ENCODE peak calls at places on chromosomes 1 and 21, in four cellular contexts. One of them, this sample, is unnamed.

GRCh38 chr21:20443558-20444155 is 554.6 kb upstream of the NCAM2 start:
- DNase-seq in activated naive CD4-positive, alpha-beta T cell treated with anti-CD3 and anti-CD28 coated beads, Interleukin-2, amount 50 U/mL, for 72 hours: no peak
- DNase-seq in skeletal muscle cell: no peak
- DNase-seq in mammary epithelial cell: no peak
- DNase-seq in this sample: no peak

GRCh38 chr1:71986181-71986580 is 296.2 kb downstream of the NEGR1 start:
- DNase-seq in activated naive CD4-positive, alpha-beta T cell treated with anti-CD3 and anti-CD28 coated beads, Interleukin-2, amount 50 U/mL, for 72 hours: no peak
- DNase-seq in mammary epithelial cell: peak
- DNase-seq in skeletal muscle cell: no peak
- DNase-seq in this sample: peak

GRCh38 chr1:96256391-96256790 is 465.2 kb upstream of the PTBP2 start:
- DNase-seq in activated naive CD4-positive, alpha-beta T cell treated with anti-CD3 and anti-CD28 coated beads, Interleukin-2, amount 50 U/mL, for 72 hours: no peak
- DNase-seq in mammary epithelial cell: no peak
- DNase-seq in skeletal muscle cell: no peak
- DNase-seq in this sample: no peak

GRCh38 chr1:52139817-52140540 is 1.9 kb upstream of the ZFYVE9 start:
- DNase-seq in mammary epithelial cell: peak
- DNase-seq in activated naive CD4-positive, alpha-beta T cell treated with anti-CD3 and anti-CD28 coated beads, Interleukin-2, amount 50 U/mL, for 72 hours: peak
- DNase-seq in skeletal muscle cell: peak
- DNase-seq in this sample: peak

GRCh38 chr1:167223144-167224103 is 2.7 kb downstream of the POU2F1 start:
- DNase-seq in mammary epithelial cell: no peak
- DNase-seq in activated naive CD4-positive, alpha-beta T cell treated with anti-CD3 and anti-CD28 coated beads, Interleukin-2, amount 50 U/mL, for 72 hours: no peak
- DNase-seq in skeletal muscle cell: no peak
- DNase-seq in this sample: peak

GRCh38 chr1:38780133-38780532 is 79.4 kb downstream of the RRAGC start:
- DNase-seq in skeletal muscle cell: no peak
- DNase-seq in mammary epithelial cell: no peak
- DNase-seq in activated naive CD4-positive, alpha-beta T cell treated with anti-CD3 and anti-CD28 coated beads, Interleukin-2, amount 50 U/mL, for 72 hours: no peak
- DNase-seq in this sample: no peak

GRCh38 chr1:164602142-164602429 is 43.1 kb downstream of the PBX1 start:
- DNase-seq in skeletal muscle cell: no peak
- DNase-seq in mammary epithelial cell: peak
- DNase-seq in activated naive CD4-positive, alpha-beta T cell treated with anti-CD3 and anti-CD28 coated beads, Interleukin-2, amount 50 U/mL, for 72 hours: no peak
- DNase-seq in this sample: no peak

GRCh38 chr1:44571712-44572571 is 102.3 kb downstream of the TMEM53 start:
- DNase-seq in activated naive CD4-positive, alpha-beta T cell treated with anti-CD3 and anti-CD28 coated beads, Interleukin-2, amount 50 U/mL, for 72 hours: no peak
- DNase-seq in skeletal muscle cell: no peak
- DNase-seq in mammary epithelial cell: no peak
- DNase-seq in this sample: no peak

GRCh38 chr1:85626818-85627217 is 46.3 kb downstream of the CCN1 start:
- DNase-seq in activated naive CD4-positive, alpha-beta T cell treated with anti-CD3 and anti-CD28 coated beads, Interleukin-2, amount 50 U/mL, for 72 hours: no peak
- DNase-seq in mammary epithelial cell: no peak
- DNase-seq in skeletal muscle cell: no peak
- DNase-seq in this sample: no peak

This sample was measured in fibroblast of the aortic adventitia.